ENCODE peak calls at places on chromosomes 13 and 19, in ten cellular contexts. W, Z, T, J, Q, C, E, D, P and M are unnamed samples.

GRCh38 chr19:6730153-6730804 is 7.1 kb downstream of the GPR108 start:
- DNase-seq in Q (no peak), T (peak; percentile 99), P (no peak), D (peak; percentile 76), E (no peak), J (peak; percentile 96), W (peak; percentile 44), Z (no peak), C (no peak), M (peak; percentile 31)

GRCh38 chr13:25927363-25927762 is 124.5 kb downstream of the SHISA2 start:
- DNase-seq in D (no peak), J (no peak), Z (no peak), C (no peak), Q (no peak), P (no peak), T (no peak), E (no peak), W (no peak), M (no peak)

GRCh38 chr13:79090552-79091159 is 315.4 kb downstream of the RBM26 start:
- DNase-seq in W (no peak), T (no peak), D (no peak), Q (no peak), E (no peak), Z (no peak), C (no peak), J (no peak), P (no peak), M (no peak)

GRCh38 chr19:35095667-35096368 is 19.8 kb upstream of the FXYD3 start:
- DNase-seq in Q (no peak), P (no peak), E (no peak), T (no peak), Z (no peak), J (no peak), C (no peak), W (no peak), D (no peak), M (no peak)

GRCh38 chr13:83780201-83780600 is 102.1 kb downstream of the SLITRK1 start:
- DNase-seq in D (peak; percentile 39), Z (no peak), T (no peak), W (no peak), P (peak; percentile 15), E (peak; percentile 7), J (peak; percentile 27), Q (no peak), C (peak; percentile 63), M (no peak)

GRCh38 chr19:33438987-33439781 is 65.7 kb downstream of the CEBPG start:
- DNase-seq in J (no peak), C (no peak), P (no peak), D (no peak), Q (peak; percentile 15), Z (peak; percentile 31), E (no peak), T (peak; percentile 47), W (no peak), M (no peak)

GRCh38 chr19:28377077-28377476 is 835.9 kb downstream of the UQCRFS1 start:
- DNase-seq in E (no peak), D (peak; percentile 43), J (no peak), W (no peak), Q (no peak), T (no peak), Z (no peak), C (peak; percentile 7), P (no peak), M (no peak)

GRCh38 chr13:44294868-44295267 is 78.8 kb upstream of the SERP2 start:
- DNase-seq in P (no peak), C (no peak), J (no peak), E (no peak), D (no peak), Z (no peak), Q (no peak), T (no peak), W (no peak), M (no peak)

GRCh38 chr19:4660181-4660791 is 9.9 kb downstream of the MYDGF start:
- DNase-seq in E (no peak), Z (no peak), P (no peak), T (peak; percentile 78), C (no peak), Q (peak; percentile 56), W (no peak), D (peak; percentile 58), J (peak; percentile 42), M (no peak)

GRCh38 chr13:33176526-33176925 is 109.0 kb downstream of the STARD13 start:
- DNase-seq in D (no peak), Q (no peak), E (no peak), Z (no peak), W (no peak), J (no peak), C (no peak), P (peak; percentile 74), T (no peak), M (no peak)

GRCh38 chr13:33180009-33180804 is 105.3 kb downstream of the STARD13 start:
- DNase-seq in Q (no peak), C (no peak), W (no peak), D (no peak), J (peak; percentile 20), T (no peak), E (no peak), Z (no peak), P (no peak), M (no peak)

GRCh38 chr13:33179463-33179862 is 106.1 kb downstream of the STARD13 start:
- DNase-seq in W (no peak), D (no peak), C (no peak), Q (no peak), Z (no peak), P (no peak), E (no peak), J (no peak), T (no peak), M (no peak)

GRCh38 chr13:33175991-33176390 is 109.6 kb downstream of the STARD13 start:
- DNase-seq in P (no peak), E (no peak), D (no peak), C (no peak), Q (no peak), W (no peak), Z (no peak), T (no peak), J (no peak), M (no peak)

GRCh38 chr13:33178197-33178699 is 107.3 kb downstream of the STARD13 start:
- DNase-seq in E (no peak), Q (no peak), T (no peak), P (no peak), J (no peak), D (no peak), W (no peak), Z (no peak), C (no peak), M (no peak)
- H3K4me1 ChIP-seq in E (no peaks in the 10 kb centered on the region), Q (peaks cover 74% of the 10 kb centered on the region), T (no peaks in the 10 kb centered on the region), P (peaks cover 25% of the 10 kb centered on the region), J (peaks cover 28% of the 10 kb centered on the region), D (no peaks in the 10 kb centered on the region), W (no peaks in the 10 kb centered on the region), Z (peaks cover 4% of the 10 kb centered on the region), C (peaks cover 16% of the 10 kb centered on the region), M (peaks cover 5% of the 10 kb centered on the region)

DNA sequence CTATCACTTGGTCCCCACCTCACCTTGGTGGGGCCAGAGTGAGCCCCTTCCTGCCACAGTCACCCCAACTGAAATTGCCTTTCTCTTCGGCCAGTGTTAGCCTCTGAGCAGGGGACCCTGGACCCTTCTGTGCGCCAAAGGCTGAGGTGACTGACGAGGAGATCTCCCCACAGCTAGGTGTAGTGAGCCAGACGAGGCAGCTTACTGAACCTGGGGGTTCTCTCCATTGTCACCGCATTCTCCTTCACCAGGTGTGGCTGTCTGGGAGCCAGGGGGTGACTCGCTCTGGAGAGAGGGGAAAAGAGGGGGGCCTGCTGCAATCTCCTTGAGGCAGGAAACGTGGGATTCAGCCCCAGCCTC is 1.3 kb downstream of the RPS28 start:
- DNase-seq in D (no peak), E (no peak), Z (no peak), W (no peak), J (no peak), Q (no peak), C (no peak), T (no peak), P (no peak), M (no peak)
- H3K4me1 ChIP-seq in D (peaks cover 15% of the 10 kb centered on the region), E (peaks cover 14% of the 10 kb centered on the region), Z (peaks cover 12% of the 10 kb centered on the region), W (peaks cover 11% of the 10 kb centered on the region), J (peaks cover 36% of the 10 kb centered on the region), Q (peaks cover 42% of the 10 kb centered on the region), C (peaks cover 11% of the 10 kb centered on the region), T (no peaks in the 10 kb centered on the region), P (peaks cover 9% of the 10 kb centered on the region), M (peaks cover 45% of the 10 kb centered on the region)

GRCh38 chr19:11035441-11036377 is 53.6 kb upstream of the LDLR start:
- DNase-seq in D (peak; percentile 90), J (peak; percentile 81), C (peak; percentile 92), P (peak; percentile 74), E (peak; percentile 57), T (peak; percentile 93), Q (peak; percentile 95), W (peak; percentile 89), Z (peak; percentile 87), M (peak; percentile 89)
- H3K4me1 ChIP-seq in D (no peaks in the 10 kb centered on the region), J (no peaks in the 10 kb centered on the region), C (no peaks in the 10 kb centered on the region), P (no peaks in the 10 kb centered on the region), E (no peaks in the 10 kb centered on the region), T (no peaks in the 10 kb centered on the region), Q (peaks cover 8% of the 10 kb centered on the region), W (no peaks in the 10 kb centered on the region), Z (no peaks in the 10 kb centered on the region), M (no peaks in the 10 kb centered on the region)

GRCh38 chr19:18420931-18421330 is 1.7 kb downstream of the SSBP4 start:
- DNase-seq in T (no peak), Z (no peak), C (no peak), Q (peak; percentile 24), D (no peak), W (no peak), E (no peak), P (no peak), J (no peak), M (no peak)
- H3K4me1 ChIP-seq in T (no peaks in the 10 kb centered on the region), Z (peaks cover 8% of the 10 kb centered on the region), C (peaks cover 13% of the 10 kb centered on the region), Q (peaks cover 86% of the 10 kb centered on the region), D (peaks cover 21% of the 10 kb centered on the region), W (peaks cover 32% of the 10 kb centered on the region), E (peaks cover 39% of the 10 kb centered on the region), P (peaks cover 30% of the 10 kb centered on the region), J (peaks cover 48% of the 10 kb centered on the region), M (peaks cover 63% of the 10 kb centered on the region)

GRCh38 chr19:18833141-18833476 is 1.4 kb downstream of the UPF1 start:
- DNase-seq in Q (no peak), Z (no peak), C (no peak), E (no peak), T (no peak), D (no peak), J (no peak), P (no peak), W (no peak), M (no peak)
- H3K4me1 ChIP-seq in Q (peaks cover 48% of the 10 kb centered on the region), Z (peaks cover 7% of the 10 kb centered on the region), C (peaks cover 19% of the 10 kb centered on the region), E (peaks cover 6% of the 10 kb centered on the region), T (no peaks in the 10 kb centered on the region), D (peaks cover 16% of the 10 kb centered on the region), J (peaks cover 56% of the 10 kb centered on the region), P (peaks cover 18% of the 10 kb centered on the region), W (peaks cover 6% of the 10 kb centered on the region), M (peaks cover 38% of the 10 kb centered on the region)